ENCODE peak calls at places on chromosomes 3 and 15, in five cellular contexts. B, W, A, X and Y are unnamed samples.

GRCh38 chr15:61888074-61888780 is 172.0 kb downstream of the VPS13C start:
- DNase-seq in B (no peak), W (no peak), A (no peak), X (no peak), Y (no peak)

GRCh38 chr3:172209333-172210321 is 170.2 kb downstream of the FNDC3B start:
- DNase-seq in B (no peak), W (no peak), A (peak; percentile 31), X (no peak), Y (peak; percentile 62)

GRCh38 chr3:51621091-51621892 is 49.8 kb upstream of the TEX264 start:
- DNase-seq in B (no peak), W (no peak), A (no peak), X (peak; percentile 15), Y (peak; percentile 27)

GRCh38 chr3:17891139-17891850 is 148.9 kb upstream of the TBC1D5 start:
- DNase-seq in B (no peak), W (peak; percentile 44), A (no peak), X (no peak), Y (peak; percentile 23)

GRCh38 chr15:98375513-98376360 is 272.6 kb upstream of the IGF1R start:
- DNase-seq in B (no peak), W (no peak), A (no peak), X (no peak), Y (no peak)

GRCh38 chr3:131109156-131109555 is 82.5 kb downstream of the NEK11 start:
- DNase-seq in B (no peak), W (no peak), A (no peak), X (no peak), Y (no peak)

GRCh38 chr15:90994059-90994416 is 297 bp downstream of the PRC1 start:
- DNase-seq in B (no peak), W (no peak), A (no peak), X (no peak), Y (peak; percentile 9)

GRCh38 chr3:11244131-11244677 is 28.0 kb upstream of the ATG7 start:
- DNase-seq in B (peak; percentile 28), W (no peak), A (no peak), X (no peak), Y (peak; percentile 47)

GRCh38 chr15:68650901-68651709 is 72.3 kb downstream of the CORO2B start:
- DNase-seq in B (peak; percentile 45), W (no peak), A (peak; percentile 95), X (no peak), Y (no peak)

DNA sequence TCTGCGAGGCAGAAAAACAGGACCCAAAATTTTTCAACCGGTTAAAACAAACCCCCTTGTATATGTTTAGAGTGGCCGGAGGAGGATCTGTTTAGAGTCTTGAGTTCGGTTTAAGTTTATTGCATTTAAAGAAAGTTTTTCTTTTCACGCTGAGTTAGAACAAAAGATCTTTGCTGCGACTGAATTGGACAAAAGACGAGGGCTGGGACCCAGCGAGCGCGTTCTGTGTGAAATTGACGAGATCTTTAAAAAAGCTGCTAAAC is 9.8 kb downstream of the NR2F2 start:
- DNase-seq in B (peak; percentile 27), W (no peak), A (no peak), X (no peak), Y (no peak)
- H3K9ac ChIP-seq in B (peak overlapping the region; percentile 87), W (peak overlapping the region; percentile 96), A (no peak overlapping the region), X (peak overlapping the region; percentile 87), Y (peak overlapping the region; percentile 82)

GRCh38 chr3:34046154-34046553 is 247.7 kb downstream of the PDCD6IP start:
- DNase-seq in B (no peak), W (no peak), A (no peak), X (no peak), Y (no peak)
- H2AFZ ChIP-seq in B (no peak overlapping the region), W (no peak overlapping the region), A (no peak overlapping the region), X (no peak overlapping the region), Y (no peak overlapping the region)

GRCh38 chr15:64690578-64691296 is 84.7 kb downstream of the RBPMS2 start:
- DNase-seq in B (no peak), W (no peak), A (no peak), X (no peak), Y (no peak)
- TF ChIP-seq CTCF in B (no peak), W (peak; percentile 29), A (peak; percentile 47), X (peak; percentile 12), Y (no peak)

DNA sequence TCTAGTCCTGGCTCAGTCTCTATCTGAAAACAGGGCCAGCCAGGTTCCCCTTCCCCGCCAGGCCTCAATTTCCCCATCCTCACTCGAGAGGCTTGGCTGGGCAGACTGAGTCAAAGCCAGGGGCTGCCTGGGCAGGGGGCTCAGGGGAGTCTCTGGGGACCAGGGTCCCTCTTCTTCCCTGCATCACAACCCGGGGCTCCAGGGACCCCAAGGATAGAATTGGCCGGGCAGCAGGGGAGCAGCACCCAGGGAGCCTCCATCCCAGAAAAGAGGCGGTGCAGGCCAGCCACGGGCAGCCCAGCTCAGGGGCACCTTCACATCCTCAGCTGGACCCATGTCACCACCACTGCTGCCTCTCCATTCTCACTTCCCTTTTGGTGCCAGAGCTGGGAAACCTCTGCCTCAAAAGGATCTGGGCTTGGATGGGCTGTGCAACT is 13.3 kb upstream of the PLXND1 start:
- DNase-seq in B (no peak), W (no peak), A (no peak), X (no peak), Y (no peak)
- H3K9ac ChIP-seq in B (peak overlapping the region; percentile 47), W (no peak overlapping the region), A (no peak overlapping the region), X (no peak overlapping the region), Y (no peak overlapping the region)

GRCh38 chr3:170007031-170007663 is 30.6 kb upstream of the GPR160 start:
- DNase-seq in B (peak; percentile 11), W (peak; percentile 64), A (no peak), X (no peak), Y (peak; percentile 9)
- H2AFZ ChIP-seq in B (no peak overlapping the region), W (no peak overlapping the region), A (no peak overlapping the region), X (no peak overlapping the region), Y (no peak overlapping the region)